ENCODE peak calls at places on chromosomes 11 and 22, in eight cellular contexts. K is ovary, C is upper lobe of left lung, D is HCT116, R is adrenal gland, J is H54, V is A549, Y is GM12891. S is an unnamed sample.

GRCh38 chr11:85941380-85941973 is 86.3 kb downstream of the CCDC83 start:
- DNase-seq in J (peak), Y (peak), V (peak), K (peak), R (peak), D (no peak), C (no peak), S (peak)

GRCh38 chr11:116750070-116750718 is 22.6 kb downstream of the BUD13 start:
- DNase-seq in K (no peak), Y (no peak), V (no peak), R (no peak), C (no peak), J (no peak), D (no peak), S (no peak)

GRCh38 chr11:125902927-125903752 is at the start of gene PUS3:
- DNase-seq in K (peak), Y (peak), J (peak), D (peak), R (peak), C (peak), V (peak), S (peak)

GRCh38 chr11:1150769-1151365 is 6.9 kb upstream of the MUC5AC start:
- DNase-seq in C (peak), Y (no peak), R (no peak), K (no peak), J (no peak), V (no peak), D (no peak), S (no peak)

GRCh38 chr22:19708323-19709011 is 5.8 kb upstream of the SEPTIN5 start:
- DNase-seq in V (no peak), R (no peak), Y (peak), C (peak), J (no peak), K (no peak), D (no peak), S (no peak)

GRCh38 chr11:43920598-43921419 is 21.6 kb upstream of the C11orf96 start:
- DNase-seq in K (peak), D (peak), R (peak), C (no peak), Y (no peak), J (peak), V (peak), S (no peak)

GRCh38 chr11:69075421-69076128 is 26.8 kb downstream of the TPCN2 start:
- DNase-seq in D (peak), Y (no peak), K (peak), V (no peak), J (peak), C (peak), R (no peak), S (no peak)

GRCh38 chr11:46607516-46607915 is 9.5 kb downstream of the HARBI1 start:
- DNase-seq in R (no peak), J (no peak), Y (no peak), V (no peak), K (no peak), C (no peak), D (no peak), S (peak)

GRCh38 chr11:8812438-8812837 is 98.6 kb upstream of the AKIP1 start:
- DNase-seq in V (no peak), J (no peak), D (no peak), K (peak), Y (no peak), R (peak), C (no peak), S (peak)

GRCh38 chr22:44842417-44842816 is 90.0 kb downstream of the ARHGAP8 start:
- DNase-seq in D (no peak), J (no peak), V (no peak), K (no peak), Y (no peak), C (no peak), R (no peak), S (no peak)

GRCh38 chr11:68663482-68664010 is 20.8 kb upstream of the GAL start:
- DNase-seq in V (no peak), R (no peak), Y (no peak), D (no peak), K (no peak), C (no peak), J (no peak), S (no peak)

GRCh38 chr11:67045314-67045713 is 11.3 kb upstream of the RHOD start:
- DNase-seq in Y (no peak), R (peak), C (no peak), J (peak), D (peak), V (peak), K (no peak), S (no peak)

GRCh38 chr11:92423133-92423532 is 198.5 kb downstream of the FAT3 start:
- DNase-seq in J (no peak), R (no peak), D (no peak), C (no peak), V (no peak), K (no peak), Y (no peak), S (no peak)

GRCh38 chr11:12119502-12119901 is 9.1 kb downstream of the MICAL2 start:
- DNase-seq in R (no peak), D (no peak), J (no peak), Y (no peak), C (no peak), K (no peak), V (no peak), S (no peak)

GRCh38 chr11:78187366-78188011 is 937 bp downstream of the KCTD21 start:
- DNase-seq in Y (no peak), C (no peak), R (peak), K (no peak), J (no peak), D (no peak), V (no peak), S (no peak)

GRCh38 chr11:123300874-123301695 is 106.0 kb upstream of the CLMP start:
- DNase-seq in V (no peak), D (peak), R (no peak), C (no peak), Y (no peak), J (no peak), K (no peak), S (peak)

GRCh38 chr11:69518081-69518950 is 36.9 kb downstream of the LINC01488 start:
- DNase-seq in Y (no peak), V (no peak), K (no peak), D (no peak), R (no peak), C (no peak), J (no peak), S (no peak)

GRCh38 chr11:2752923-2753322 is 53.1 kb upstream of the KCNQ1OT1 start:
- DNase-seq in K (peak), J (no peak), Y (no peak), V (no peak), C (no peak), D (no peak), R (no peak), S (no peak)

GRCh38 chr11:102831128-102831708 is 12.2 kb downstream of the MMP3 start:
- DNase-seq in C (peak), K (no peak), J (no peak), V (no peak), R (peak), Y (peak), D (no peak), S (peak)

GRCh38 chr11:72631806-72632731 is 42.2 kb downstream of the PDE2A start:
- DNase-seq in K (no peak), V (no peak), J (peak), C (no peak), Y (no peak), D (no peak), R (peak), S (no peak)

GRCh38 chr11:110599207-110599606 is 113.0 kb downstream of the ARHGAP20 start:
- DNase-seq in C (peak), D (no peak), R (no peak), K (no peak), V (no peak), J (no peak), Y (no peak), S (no peak)

DNA sequence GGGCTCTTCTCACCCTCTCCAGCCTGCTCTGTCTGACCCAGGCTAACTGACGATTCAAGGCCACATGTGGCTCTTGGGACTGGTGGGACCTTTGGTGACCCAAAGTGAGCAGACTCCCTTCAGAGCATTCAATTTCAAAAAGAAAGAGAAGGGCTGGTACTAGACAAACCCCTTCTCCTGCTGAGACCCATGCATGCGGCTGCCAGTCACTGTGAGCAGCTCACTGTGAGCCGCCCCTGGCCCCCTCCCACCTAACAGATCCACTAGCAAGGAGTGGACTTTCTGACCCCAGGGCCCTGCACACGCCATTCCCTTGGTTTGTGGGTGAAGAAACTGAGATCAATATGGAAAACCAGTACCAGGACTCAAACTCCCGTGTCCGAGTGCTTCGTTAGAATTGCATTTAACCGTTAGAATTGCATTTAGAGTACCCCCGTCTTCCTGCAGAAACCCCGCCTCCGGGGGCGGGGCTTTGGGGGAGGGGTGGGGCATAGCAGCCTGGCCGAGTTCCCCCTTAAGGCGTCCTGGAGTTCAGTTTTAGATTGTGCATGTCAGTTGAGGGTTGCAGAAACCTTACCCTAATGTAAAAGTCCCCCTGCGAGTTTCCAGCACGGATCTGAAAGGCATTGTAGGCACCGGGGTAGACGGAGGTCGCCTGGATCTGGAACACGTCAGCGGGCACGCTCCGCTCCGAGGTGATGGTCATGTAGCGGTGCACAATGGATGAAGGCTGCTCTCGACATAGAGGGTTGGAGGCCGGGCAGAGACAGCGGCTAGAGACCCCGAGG is 5.1 kb downstream of the EFEMP2 start:
- DNase-seq in R (peak), K (peak), Y (no peak), D (no peak), J (no peak), C (peak), V (no peak), S (no peak)
- TF ChIP-seq POLR2A in R (no peak), K (no peak), Y (no peak), D (no peak), J (no peak), C (no peak), V (no peak), S (no peak)

GRCh38 chr22:32801436-32802290 is at the start of gene TIMP3:
- DNase-seq in J (no peak), K (peak), R (peak), C (peak), D (no peak), Y (no peak), V (no peak), S (peak)
- TF ChIP-seq POLR2A in J (peak), K (peak), R (peak), C (peak), D (no peak), Y (no peak), V (peak), S (peak)

GRCh38 chr22:35329114-35329847 is 29.6 kb downstream of the TOM1 start:
- DNase-seq in J (no peak), K (no peak), R (no peak), V (no peak), D (no peak), C (no peak), Y (no peak), S (no peak)

GRCh38 chr22:35333220-35333619 is 33.5 kb downstream of the TOM1 start:
- DNase-seq in J (no peak), R (no peak), Y (no peak), V (no peak), D (no peak), K (no peak), C (no peak), S (no peak)

GRCh38 chr22:35327690-35328471 is 28.2 kb downstream of the TOM1 start:
- DNase-seq in R (no peak), C (peak), J (no peak), K (no peak), Y (no peak), V (no peak), D (no peak), S (no peak)

GRCh38 chr22:35328472-35328885 is 28.8 kb downstream of the TOM1 start:
- DNase-seq in D (no peak), R (peak), J (no peak), K (no peak), Y (no peak), C (peak), V (no peak), S (no peak)

GRCh38 chr22:35330258-35330861 is 30.7 kb downstream of the TOM1 start:
- DNase-seq in C (peak), V (no peak), R (peak), J (no peak), K (peak), Y (no peak), D (no peak), S (peak)
- TF ChIP-seq POLR2A in C (no peak), V (no peak), R (no peak), J (no peak), K (no peak), Y (no peak), D (no peak), S (no peak)

GRCh38 chr22:30079952-30080533 is at the start of gene HORMAD2:
- DNase-seq in Y (no peak), D (no peak), J (no peak), V (no peak), R (peak), K (no peak), C (peak), S (no peak)
- TF ChIP-seq POLR2A in Y (no peak), D (no peak), J (no peak), V (no peak), R (no peak), K (no peak), C (no peak), S (no peak)

DNA sequence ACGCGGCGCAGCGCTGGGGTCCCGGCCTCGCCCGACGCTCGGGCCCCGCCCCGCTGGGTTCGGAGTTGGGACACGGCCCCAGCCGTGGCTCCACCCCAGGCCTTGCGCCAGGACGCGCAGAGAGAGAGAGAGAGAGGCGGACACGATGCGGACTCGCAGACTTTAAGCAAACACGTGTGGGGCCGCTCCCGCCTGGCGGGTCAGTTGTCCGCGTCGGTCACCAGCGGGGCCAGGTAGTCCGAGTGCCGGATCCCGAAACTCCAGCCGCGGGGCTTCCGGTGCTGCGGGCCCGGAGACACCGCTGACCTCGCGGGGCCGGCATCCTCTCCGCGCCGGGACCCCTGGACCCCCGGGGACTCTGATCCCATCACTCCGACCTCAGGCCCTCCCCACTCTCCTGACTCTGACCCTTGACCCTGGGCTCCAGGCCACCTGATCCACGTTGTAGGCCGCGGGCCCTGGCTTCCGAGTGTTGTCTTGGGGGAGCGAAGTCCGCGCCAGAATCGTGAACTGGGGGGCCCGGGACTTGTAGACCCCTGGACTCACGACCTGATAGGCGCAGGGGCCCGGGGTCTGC is 556 bp upstream of the TYMP start:
- DNase-seq in V (peak), J (no peak), C (no peak), Y (peak), R (peak), K (peak), D (peak), S (peak)
- TF ChIP-seq POLR2A in V (peak), J (no peak), C (no peak), Y (no peak), R (peak), K (no peak), D (peak), S (no peak)

GRCh38 chr11:19777032-19777341 is 64.3 kb downstream of the NAV2 start:
- DNase-seq in D (no peak), R (no peak), J (no peak), C (peak), K (no peak), Y (peak), V (peak), S (no peak)
- TF ChIP-seq POLR2A in D (no peak), R (no peak), J (no peak), C (no peak), K (no peak), Y (no peak), V (no peak), S (no peak)

DNA sequence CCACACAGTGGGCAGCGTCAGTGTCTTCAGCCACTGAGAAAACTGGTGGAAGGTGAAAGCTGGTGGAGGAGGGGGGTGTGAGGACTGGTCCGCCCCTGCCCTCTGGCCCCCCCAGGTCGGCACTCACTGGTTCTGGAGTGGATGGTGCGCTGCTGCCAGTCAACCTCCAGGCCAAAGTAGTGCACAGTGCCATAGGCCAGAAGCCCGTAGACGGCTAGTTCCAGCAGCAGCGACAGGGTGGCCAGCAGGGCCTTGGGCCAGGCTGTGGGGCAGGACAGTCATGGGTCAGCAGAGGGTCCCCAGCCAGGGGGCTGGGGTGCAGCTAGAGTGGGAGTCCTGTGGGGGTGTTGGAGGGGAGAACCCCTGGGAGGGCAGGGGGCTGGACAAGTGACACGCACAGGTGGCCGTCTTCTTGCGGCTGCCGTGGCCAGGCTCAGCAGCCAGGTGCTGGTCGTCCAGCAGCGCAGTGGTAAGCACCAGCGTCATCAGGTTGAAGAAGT is 2.2 kb downstream of the LMF2 start:
- DNase-seq in D (no peak), R (no peak), K (no peak), C (no peak), J (no peak), Y (no peak), V (no peak), S (no peak)
- TF ChIP-seq POLR2A in D (no peak), R (no peak), K (no peak), C (no peak), J (no peak), Y (no peak), V (no peak), S (no peak)

DNA sequence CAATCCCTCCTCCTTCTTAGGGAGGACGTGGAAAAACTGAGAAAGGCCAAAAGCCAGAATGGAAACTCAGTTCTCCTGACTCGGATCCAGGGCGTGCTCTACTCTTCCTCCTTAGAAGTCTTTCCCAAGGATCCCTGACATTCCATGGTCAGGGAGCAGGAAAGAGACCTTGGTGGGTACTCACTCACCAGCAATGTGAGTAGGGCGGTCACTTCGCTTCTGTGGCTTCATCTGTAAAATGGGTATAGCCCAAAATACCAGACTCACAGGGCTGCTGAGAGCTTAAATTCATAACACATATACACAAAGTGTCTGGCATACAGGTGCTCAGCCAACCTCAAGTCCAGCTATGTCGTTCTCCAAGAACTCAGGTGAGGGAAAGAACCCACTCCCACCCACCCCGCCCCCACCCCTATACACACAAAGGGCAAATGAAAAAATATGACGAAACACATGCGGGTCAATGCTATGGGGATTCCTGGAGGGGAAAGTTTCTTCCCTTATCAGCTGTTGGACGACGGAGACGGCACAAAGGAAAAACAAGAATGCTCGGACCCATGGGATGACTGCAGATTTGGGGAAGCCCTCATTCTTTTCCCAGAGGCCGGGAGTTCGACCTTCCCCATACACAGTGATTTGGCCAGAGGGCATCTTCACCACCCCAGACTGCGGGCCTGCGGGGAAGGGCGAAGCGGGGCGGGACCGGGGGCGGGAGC is 471 bp upstream of the KCTD17 start:
- DNase-seq in Y (no peak), D (no peak), R (no peak), K (no peak), V (no peak), C (no peak), J (no peak), S (no peak)
- TF ChIP-seq POLR2A in Y (no peak), D (no peak), R (no peak), K (no peak), V (no peak), C (no peak), J (no peak), S (no peak)